ENCODE peak calls at places on chromosomes 13 and 19, in seven cellular contexts. One of them, this sample, is unnamed. For H3K4me1, the result is how much of the 10 kb centered on the place peaks cover.

GRCh38 chr19:10998045-10998533 is 37.3 kb downstream of the SMARCA4 start:
- DNase-seq in upper lobe of left lung: peak
- DNase-seq in hepatocyte: no peak
- DNase-seq in A549: no peak
- DNase-seq in OCI-LY7: no peak
- DNase-seq in mesenchymal stem cell: peak
- DNase-seq in ovary: no peak
- DNase-seq in this sample: no peak

GRCh38 chr19:2084993-2085720 is 11.0 kb downstream of the MOB3A start:
- DNase-seq in upper lobe of left lung: peak
- DNase-seq in hepatocyte: no peak
- DNase-seq in A549: no peak
- DNase-seq in OCI-LY7: peak
- DNase-seq in mesenchymal stem cell: peak
- DNase-seq in ovary: no peak
- DNase-seq in this sample: peak

GRCh38 chr19:6423499-6424189 is 967 bp downstream of the KHSRP start:
- DNase-seq in upper lobe of left lung: peak
- DNase-seq in hepatocyte: peak
- DNase-seq in A549: peak
- DNase-seq in OCI-LY7: peak
- DNase-seq in mesenchymal stem cell: peak
- DNase-seq in ovary: no peak
- DNase-seq in this sample: peak

GRCh38 chr19:38687837-38688378 is 40.5 kb downstream of the ACTN4 start:
- DNase-seq in upper lobe of left lung: no peak
- DNase-seq in hepatocyte: no peak
- DNase-seq in A549: no peak
- DNase-seq in OCI-LY7: no peak
- DNase-seq in mesenchymal stem cell: no peak
- DNase-seq in ovary: no peak
- DNase-seq in this sample: no peak

GRCh38 chr13:46831588-46832194 is 34.7 kb upstream of the ESD start:
- DNase-seq in upper lobe of left lung: no peak
- DNase-seq in hepatocyte: peak
- DNase-seq in A549: peak
- DNase-seq in OCI-LY7: peak
- DNase-seq in mesenchymal stem cell: peak
- DNase-seq in ovary: peak
- DNase-seq in this sample: no peak

GRCh38 chr13:45179428-45179827 is 21.4 kb downstream of the KCTD4 start:
- DNase-seq in upper lobe of left lung: no peak
- DNase-seq in hepatocyte: no peak
- DNase-seq in A549: no peak
- DNase-seq in OCI-LY7: no peak
- DNase-seq in mesenchymal stem cell: no peak
- DNase-seq in ovary: no peak
- DNase-seq in this sample: no peak

GRCh38 chr13:107157272-107157671 is 589.3 kb upstream of the ARGLU1 start:
- DNase-seq in upper lobe of left lung: no peak
- DNase-seq in hepatocyte: no peak
- DNase-seq in A549: no peak
- DNase-seq in OCI-LY7: no peak
- DNase-seq in mesenchymal stem cell: no peak
- DNase-seq in ovary: no peak
- DNase-seq in this sample: no peak

GRCh38 chr13:76735641-76736040 is 150.6 kb downstream of the KCTD12 start:
- DNase-seq in upper lobe of left lung: no peak
- DNase-seq in hepatocyte: no peak
- DNase-seq in A549: no peak
- DNase-seq in OCI-LY7: no peak
- DNase-seq in mesenchymal stem cell: no peak
- DNase-seq in ovary: no peak
- DNase-seq in this sample: no peak

GRCh38 chr19:58218899-58219298 is 9.8 kb upstream of the ZNF544 start:
- DNase-seq in upper lobe of left lung: no peak
- DNase-seq in hepatocyte: no peak
- DNase-seq in A549: no peak
- DNase-seq in OCI-LY7: peak
- DNase-seq in mesenchymal stem cell: no peak
- DNase-seq in ovary: no peak
- DNase-seq in this sample: no peak

GRCh38 chr13:96080676-96081075 is 9.2 kb upstream of the HS6ST3 start:
- DNase-seq in upper lobe of left lung: no peak
- DNase-seq in hepatocyte: no peak
- DNase-seq in A549: no peak
- DNase-seq in OCI-LY7: no peak
- DNase-seq in mesenchymal stem cell: no peak
- DNase-seq in ovary: no peak
- DNase-seq in this sample: no peak

GRCh38 chr13:113546571-113547247 is 37.8 kb upstream of the TFDP1 start:
- DNase-seq in upper lobe of left lung: no peak
- DNase-seq in hepatocyte: no peak
- DNase-seq in A549: no peak
- DNase-seq in OCI-LY7: no peak
- DNase-seq in mesenchymal stem cell: no peak
- DNase-seq in ovary: no peak
- DNase-seq in this sample: no peak

GRCh38 chr13:75357576-75358295 is 124.2 kb downstream of the TBC1D4 start:
- DNase-seq in upper lobe of left lung: no peak
- DNase-seq in hepatocyte: peak
- DNase-seq in A549: peak
- DNase-seq in OCI-LY7: peak
- DNase-seq in mesenchymal stem cell: peak
- DNase-seq in ovary: no peak
- DNase-seq in this sample: peak

GRCh38 chr13:35388979-35389378 is 87.5 kb downstream of the MAB21L1 start:
- DNase-seq in upper lobe of left lung: no peak
- DNase-seq in hepatocyte: no peak
- DNase-seq in A549: no peak
- DNase-seq in OCI-LY7: no peak
- DNase-seq in mesenchymal stem cell: peak
- DNase-seq in ovary: no peak
- DNase-seq in this sample: no peak

GRCh38 chr19:47280183-47280797 is 5.6 kb downstream of the INAFM1 start:
- DNase-seq in upper lobe of left lung: no peak
- DNase-seq in hepatocyte: peak
- DNase-seq in A549: peak
- DNase-seq in OCI-LY7: peak
- DNase-seq in mesenchymal stem cell: peak
- DNase-seq in ovary: peak
- DNase-seq in this sample: peak

GRCh38 chr19:29645911-29646310 is 19.4 kb upstream of the PLEKHF1 start:
- DNase-seq in upper lobe of left lung: no peak
- DNase-seq in hepatocyte: no peak
- DNase-seq in A549: no peak
- DNase-seq in OCI-LY7: no peak
- DNase-seq in mesenchymal stem cell: no peak
- DNase-seq in ovary: peak
- DNase-seq in this sample: no peak

GRCh38 chr19:35299523-35300339 is 7.8 kb downstream of the MAG start:
- DNase-seq in upper lobe of left lung: no peak
- DNase-seq in hepatocyte: no peak
- DNase-seq in A549: no peak
- DNase-seq in OCI-LY7: peak
- DNase-seq in mesenchymal stem cell: no peak
- DNase-seq in ovary: no peak
- DNase-seq in this sample: no peak

GRCh38 chr13:97058896-97059295 is 64.6 kb upstream of the OXGR1 start:
- DNase-seq in upper lobe of left lung: no peak
- DNase-seq in hepatocyte: no peak
- DNase-seq in A549: no peak
- DNase-seq in OCI-LY7: no peak
- DNase-seq in mesenchymal stem cell: no peak
- DNase-seq in ovary: no peak
- DNase-seq in this sample: no peak

DNA sequence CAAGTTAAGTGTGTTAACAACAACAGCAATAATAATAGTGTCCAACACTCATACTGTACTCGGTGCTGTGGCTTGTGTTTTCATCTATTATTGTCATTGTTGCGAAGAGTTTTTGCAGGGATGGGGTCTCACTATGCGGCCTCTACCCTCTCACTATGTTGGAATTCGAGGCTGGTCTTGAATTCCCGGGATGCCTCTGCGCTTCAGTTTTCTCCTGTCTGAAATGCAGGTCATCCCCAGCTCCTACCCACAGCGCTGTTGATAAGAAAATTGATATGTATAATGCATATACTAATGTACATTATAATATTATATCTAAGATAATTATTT is 4.9 kb upstream of the SBK3 start:
- DNase-seq in upper lobe of left lung: no peak
- DNase-seq in hepatocyte: no peak
- DNase-seq in A549: no peak
- DNase-seq in OCI-LY7: no peak
- DNase-seq in mesenchymal stem cell: no peak
- DNase-seq in ovary: no peak
- DNase-seq in this sample: no peak
- H3K4me1 ChIP-seq in upper lobe of left lung: under half
- H3K4me1 ChIP-seq in hepatocyte: under half
- H3K4me1 ChIP-seq in A549: half or more
- H3K4me1 ChIP-seq in OCI-LY7: under half
- H3K4me1 ChIP-seq in mesenchymal stem cell: under half
- H3K4me1 ChIP-seq in ovary: under half
- H3K4me1 ChIP-seq in this sample: under half

GRCh38 chr13:50071399-50071798 is 56.2 kb downstream of the KCNRG start:
- DNase-seq in upper lobe of left lung: no peak
- DNase-seq in hepatocyte: no peak
- DNase-seq in A549: no peak
- DNase-seq in OCI-LY7: no peak
- DNase-seq in mesenchymal stem cell: peak
- DNase-seq in ovary: no peak
- DNase-seq in this sample: no peak
- H3K4me1 ChIP-seq in upper lobe of left lung: under half
- H3K4me1 ChIP-seq in hepatocyte: under half
- H3K4me1 ChIP-seq in A549: half or more
- H3K4me1 ChIP-seq in OCI-LY7: half or more
- H3K4me1 ChIP-seq in mesenchymal stem cell: under half
- H3K4me1 ChIP-seq in ovary: under half
- H3K4me1 ChIP-seq in this sample: under half

GRCh38 chr19:3669616-3670257 is 30.5 kb downstream of the PIP5K1C start:
- DNase-seq in upper lobe of left lung: no peak
- DNase-seq in hepatocyte: no peak
- DNase-seq in A549: no peak
- DNase-seq in OCI-LY7: no peak
- DNase-seq in mesenchymal stem cell: no peak
- DNase-seq in ovary: no peak
- DNase-seq in this sample: no peak

GRCh38 chr19:3670258-3670795 is 29.9 kb downstream of the PIP5K1C start:
- DNase-seq in upper lobe of left lung: peak
- DNase-seq in hepatocyte: peak
- DNase-seq in A549: no peak
- DNase-seq in OCI-LY7: no peak
- DNase-seq in mesenchymal stem cell: peak
- DNase-seq in ovary: peak
- DNase-seq in this sample: no peak

GRCh38 chr19:3668331-3669133 is 31.7 kb downstream of the PIP5K1C start:
- DNase-seq in upper lobe of left lung: no peak
- DNase-seq in hepatocyte: peak
- DNase-seq in A549: no peak
- DNase-seq in OCI-LY7: no peak
- DNase-seq in mesenchymal stem cell: peak
- DNase-seq in ovary: no peak
- DNase-seq in this sample: no peak

GRCh38 chr19:3667766-3668165 is 32.5 kb downstream of the PIP5K1C start:
- DNase-seq in upper lobe of left lung: no peak
- DNase-seq in hepatocyte: no peak
- DNase-seq in A549: no peak
- DNase-seq in OCI-LY7: no peak
- DNase-seq in mesenchymal stem cell: no peak
- DNase-seq in ovary: no peak
- DNase-seq in this sample: no peak

DNA sequence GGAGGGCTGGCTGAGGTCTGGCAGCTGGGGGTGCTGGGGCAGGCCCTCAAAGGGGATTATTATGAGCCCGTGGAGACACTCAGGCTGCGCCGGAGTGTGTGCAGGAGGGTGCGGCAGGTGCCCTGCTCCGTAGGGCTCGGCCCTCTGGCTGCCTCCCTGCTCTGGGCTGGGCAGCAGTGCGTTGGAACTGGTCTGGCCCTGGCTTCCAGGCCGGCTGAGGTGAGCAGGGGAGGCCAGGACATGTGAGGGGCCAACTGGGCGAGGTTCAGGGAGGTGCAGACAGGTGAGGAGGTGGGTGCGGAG is 31.2 kb downstream of the PIP5K1C start:
- DNase-seq in upper lobe of left lung: no peak
- DNase-seq in hepatocyte: no peak
- DNase-seq in A549: no peak
- DNase-seq in OCI-LY7: no peak
- DNase-seq in mesenchymal stem cell: no peak
- DNase-seq in ovary: no peak
- DNase-seq in this sample: no peak
- H3K4me1 ChIP-seq in upper lobe of left lung: under half
- H3K4me1 ChIP-seq in hepatocyte: under half
- H3K4me1 ChIP-seq in A549: under half
- H3K4me1 ChIP-seq in OCI-LY7: under half
- H3K4me1 ChIP-seq in mesenchymal stem cell: half or more
- H3K4me1 ChIP-seq in ovary: under half
- H3K4me1 ChIP-seq in this sample: under half

GRCh38 chr19:3981736-3982681 is 3.3 kb downstream of the EEF2 start:
- DNase-seq in upper lobe of left lung: no peak
- DNase-seq in hepatocyte: no peak
- DNase-seq in A549: no peak
- DNase-seq in OCI-LY7: no peak
- DNase-seq in mesenchymal stem cell: no peak
- DNase-seq in ovary: peak
- DNase-seq in this sample: no peak

GRCh38 chr19:3983936-3984583 is 1.2 kb downstream of the EEF2 start:
- DNase-seq in upper lobe of left lung: no peak
- DNase-seq in hepatocyte: peak
- DNase-seq in A549: no peak
- DNase-seq in OCI-LY7: peak
- DNase-seq in mesenchymal stem cell: peak
- DNase-seq in ovary: peak
- DNase-seq in this sample: no peak

GRCh38 chr19:3984584-3984907 is 717 bp downstream of the EEF2 start:
- DNase-seq in upper lobe of left lung: no peak
- DNase-seq in hepatocyte: no peak
- DNase-seq in A549: no peak
- DNase-seq in OCI-LY7: peak
- DNase-seq in mesenchymal stem cell: no peak
- DNase-seq in ovary: peak
- DNase-seq in this sample: no peak

GRCh38 chr19:3982701-3983541 is 2.3 kb downstream of the EEF2 start:
- DNase-seq in upper lobe of left lung: no peak
- DNase-seq in hepatocyte: peak
- DNase-seq in A549: no peak
- DNase-seq in OCI-LY7: no peak
- DNase-seq in mesenchymal stem cell: peak
- DNase-seq in ovary: peak
- DNase-seq in this sample: no peak

DNA sequence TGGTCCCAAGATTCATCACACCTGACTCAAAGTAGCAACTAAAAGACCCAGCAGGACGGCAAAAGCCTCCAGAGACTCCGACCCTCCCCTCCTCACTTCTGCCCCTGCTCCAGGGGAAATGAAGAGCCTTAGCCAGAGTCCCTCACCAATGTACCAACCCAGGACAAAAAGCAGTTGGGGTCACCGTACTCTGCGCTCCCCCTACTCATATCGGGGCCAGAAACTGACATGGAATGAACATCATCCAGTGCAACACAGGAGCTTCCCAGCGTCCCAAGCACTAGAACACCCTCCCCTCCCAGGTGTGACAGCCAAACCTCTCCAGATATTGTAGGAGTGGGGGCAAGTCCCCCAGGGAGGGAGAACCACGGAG is 1.7 kb downstream of the EEF2 start:
- DNase-seq in upper lobe of left lung: no peak
- DNase-seq in hepatocyte: no peak
- DNase-seq in A549: no peak
- DNase-seq in OCI-LY7: no peak
- DNase-seq in mesenchymal stem cell: no peak
- DNase-seq in ovary: no peak
- DNase-seq in this sample: no peak
- H3K4me1 ChIP-seq in upper lobe of left lung: under half
- H3K4me1 ChIP-seq in hepatocyte: under half
- H3K4me1 ChIP-seq in A549: under half
- H3K4me1 ChIP-seq in OCI-LY7: under half
- H3K4me1 ChIP-seq in mesenchymal stem cell: under half
- H3K4me1 ChIP-seq in ovary: under half
- H3K4me1 ChIP-seq in this sample: under half